ENCODE peak calls at places on chromosome 7, in nine cellular contexts. One of them, this sample, is unnamed.

GRCh38 chr7:368651-369475 is 78.9 kb downstream of the FOXL3 start:
- DNase-seq in BJ: no peak
- DNase-seq in lung: no peak
- DNase-seq in fibroblast of mammary gland: no peak
- DNase-seq in cardiac muscle cell: no peak
- DNase-seq in PC-3: no peak
- DNase-seq in heart left ventricle: no peak
- DNase-seq in IMR-90: no peak
- DNase-seq in AG10803: no peak
- DNase-seq in this sample: peak

GRCh38 chr7:6564091-6564770 is 13.0 kb upstream of the GRID2IP start:
- DNase-seq in BJ: no peak
- DNase-seq in lung: no peak
- DNase-seq in fibroblast of mammary gland: no peak
- DNase-seq in cardiac muscle cell: no peak
- DNase-seq in PC-3: no peak
- DNase-seq in heart left ventricle: no peak
- DNase-seq in IMR-90: no peak
- DNase-seq in AG10803: no peak
- DNase-seq in this sample: no peak

GRCh38 chr7:135745702-135746312 is 2.8 kb downstream of the FAM180A start:
- DNase-seq in BJ: peak
- DNase-seq in lung: no peak
- DNase-seq in fibroblast of mammary gland: peak
- DNase-seq in cardiac muscle cell: no peak
- DNase-seq in PC-3: peak
- DNase-seq in heart left ventricle: peak
- DNase-seq in IMR-90: peak
- DNase-seq in AG10803: peak
- DNase-seq in this sample: peak

GRCh38 chr7:70599446-70600190 is 532.3 kb upstream of the GALNT17 start:
- DNase-seq in BJ: no peak
- DNase-seq in lung: no peak
- DNase-seq in fibroblast of mammary gland: no peak
- DNase-seq in cardiac muscle cell: no peak
- DNase-seq in PC-3: no peak
- DNase-seq in heart left ventricle: no peak
- DNase-seq in IMR-90: no peak
- DNase-seq in AG10803: peak
- DNase-seq in this sample: peak

GRCh38 chr7:74452748-74453320 is 872 bp upstream of the GTF2IRD1 start:
- DNase-seq in BJ: no peak
- DNase-seq in lung: no peak
- DNase-seq in fibroblast of mammary gland: peak
- DNase-seq in cardiac muscle cell: no peak
- DNase-seq in PC-3: no peak
- DNase-seq in heart left ventricle: no peak
- DNase-seq in IMR-90: no peak
- DNase-seq in AG10803: peak
- DNase-seq in this sample: peak

GRCh38 chr7:31860925-31861324 is 173.9 kb downstream of the PPP1R17 start:
- DNase-seq in BJ: no peak
- DNase-seq in lung: no peak
- DNase-seq in fibroblast of mammary gland: no peak
- DNase-seq in cardiac muscle cell: no peak
- DNase-seq in PC-3: peak
- DNase-seq in heart left ventricle: no peak
- DNase-seq in IMR-90: peak
- DNase-seq in AG10803: no peak
- DNase-seq in this sample: no peak

GRCh38 chr7:73703985-73704639 is 15.4 kb downstream of the STX1A start:
- DNase-seq in BJ: no peak
- DNase-seq in lung: peak
- DNase-seq in fibroblast of mammary gland: peak
- DNase-seq in cardiac muscle cell: peak
- DNase-seq in PC-3: no peak
- DNase-seq in heart left ventricle: no peak
- DNase-seq in IMR-90: peak
- DNase-seq in AG10803: no peak
- DNase-seq in this sample: peak

GRCh38 chr7:18038391-18038790 is 10.7 kb upstream of the PRPS1L1 start:
- DNase-seq in BJ: no peak
- DNase-seq in lung: no peak
- DNase-seq in fibroblast of mammary gland: no peak
- DNase-seq in cardiac muscle cell: no peak
- DNase-seq in PC-3: no peak
- DNase-seq in heart left ventricle: no peak
- DNase-seq in IMR-90: no peak
- DNase-seq in AG10803: no peak
- DNase-seq in this sample: no peak

GRCh38 chr7:84722734-84723133 is 464.1 kb downstream of the SEMA3D start:
- DNase-seq in BJ: no peak
- DNase-seq in lung: no peak
- DNase-seq in fibroblast of mammary gland: no peak
- DNase-seq in cardiac muscle cell: no peak
- DNase-seq in PC-3: no peak
- DNase-seq in heart left ventricle: no peak
- DNase-seq in IMR-90: no peak
- DNase-seq in AG10803: no peak
- DNase-seq in this sample: no peak

GRCh38 chr7:91565499-91566331 is 301.5 kb downstream of the FZD1 start:
- DNase-seq in BJ: no peak
- DNase-seq in lung: no peak
- DNase-seq in fibroblast of mammary gland: peak
- DNase-seq in cardiac muscle cell: no peak
- DNase-seq in PC-3: no peak
- DNase-seq in heart left ventricle: no peak
- DNase-seq in IMR-90: no peak
- DNase-seq in AG10803: peak
- DNase-seq in this sample: peak

GRCh38 chr7:32204361-32205018 is 134.3 kb upstream of the PDE1C start:
- DNase-seq in BJ: peak
- DNase-seq in lung: peak
- DNase-seq in fibroblast of mammary gland: peak
- DNase-seq in cardiac muscle cell: peak
- DNase-seq in PC-3: peak
- DNase-seq in heart left ventricle: peak
- DNase-seq in IMR-90: peak
- DNase-seq in AG10803: peak
- DNase-seq in this sample: peak

GRCh38 chr7:20330176-20330796 is 414 bp upstream of the ITGB8 start:
- DNase-seq in BJ: peak
- DNase-seq in lung: peak
- DNase-seq in fibroblast of mammary gland: peak
- DNase-seq in cardiac muscle cell: peak
- DNase-seq in PC-3: peak
- DNase-seq in heart left ventricle: peak
- DNase-seq in IMR-90: peak
- DNase-seq in AG10803: peak
- DNase-seq in this sample: peak

GRCh38 chr7:71016387-71016786 is 115.6 kb upstream of the GALNT17 start:
- DNase-seq in BJ: no peak
- DNase-seq in lung: no peak
- DNase-seq in fibroblast of mammary gland: no peak
- DNase-seq in cardiac muscle cell: no peak
- DNase-seq in PC-3: no peak
- DNase-seq in heart left ventricle: no peak
- DNase-seq in IMR-90: no peak
- DNase-seq in AG10803: peak
- DNase-seq in this sample: no peak

GRCh38 chr7:71633571-71634008 is 501.6 kb downstream of the GALNT17 start:
- DNase-seq in BJ: no peak
- DNase-seq in lung: no peak
- DNase-seq in fibroblast of mammary gland: peak
- DNase-seq in cardiac muscle cell: peak
- DNase-seq in PC-3: peak
- DNase-seq in heart left ventricle: no peak
- DNase-seq in IMR-90: peak
- DNase-seq in AG10803: peak
- DNase-seq in this sample: peak

GRCh38 chr7:121343302-121343701 is 14.5 kb downstream of the WNT16 start:
- DNase-seq in BJ: no peak
- DNase-seq in lung: no peak
- DNase-seq in fibroblast of mammary gland: peak
- DNase-seq in cardiac muscle cell: no peak
- DNase-seq in PC-3: no peak
- DNase-seq in heart left ventricle: no peak
- DNase-seq in IMR-90: peak
- DNase-seq in AG10803: no peak
- DNase-seq in this sample: no peak

GRCh38 chr7:42617071-42617705 is 294.7 kb downstream of the C7orf25 start:
- DNase-seq in BJ: no peak
- DNase-seq in lung: no peak
- DNase-seq in fibroblast of mammary gland: no peak
- DNase-seq in cardiac muscle cell: no peak
- DNase-seq in PC-3: no peak
- DNase-seq in heart left ventricle: peak
- DNase-seq in IMR-90: no peak
- DNase-seq in AG10803: no peak
- DNase-seq in this sample: no peak
- TF ChIP-seq CTCF in BJ: no peak
- TF ChIP-seq CTCF in lung: no peak
- TF ChIP-seq CTCF in fibroblast of mammary gland: no peak
- TF ChIP-seq CTCF in cardiac muscle cell: no peak
- TF ChIP-seq CTCF in PC-3: no peak
- TF ChIP-seq CTCF in heart left ventricle: no peak
- TF ChIP-seq CTCF in IMR-90: no peak
- TF ChIP-seq CTCF in AG10803: no peak
- TF ChIP-seq CTCF in this sample: no peak

GRCh38 chr7:105477908-105478307 is 44.2 kb downstream of the PUS7 start:
- DNase-seq in BJ: no peak
- DNase-seq in lung: no peak
- DNase-seq in fibroblast of mammary gland: no peak
- DNase-seq in cardiac muscle cell: no peak
- DNase-seq in PC-3: no peak
- DNase-seq in heart left ventricle: no peak
- DNase-seq in IMR-90: no peak
- DNase-seq in AG10803: no peak
- DNase-seq in this sample: no peak

GRCh38 chr7:105478606-105479005 is 43.5 kb downstream of the PUS7 start:
- DNase-seq in BJ: no peak
- DNase-seq in lung: no peak
- DNase-seq in fibroblast of mammary gland: no peak
- DNase-seq in cardiac muscle cell: no peak
- DNase-seq in PC-3: no peak
- DNase-seq in heart left ventricle: no peak
- DNase-seq in IMR-90: no peak
- DNase-seq in AG10803: no peak
- DNase-seq in this sample: no peak

DNA sequence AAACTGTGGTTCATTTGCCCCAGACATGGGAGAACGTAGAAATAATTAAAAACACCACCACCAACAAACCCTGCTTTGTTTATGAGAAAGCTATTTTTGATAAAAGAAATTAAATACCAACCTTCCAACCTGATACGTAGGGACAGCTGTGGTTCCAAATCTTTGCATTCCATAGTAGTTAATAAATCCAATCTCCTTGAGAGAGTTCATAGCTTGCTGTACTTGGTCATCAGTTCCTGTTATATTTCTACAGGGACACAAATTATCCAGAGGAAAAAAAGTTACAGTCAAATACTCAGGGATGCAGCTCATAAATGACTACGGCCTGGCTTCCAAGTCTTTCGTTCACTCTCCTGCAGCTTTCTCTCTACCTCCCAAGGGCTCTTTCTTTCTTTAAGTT is 41.1 kb downstream of the PUS7 start:
- DNase-seq in BJ: peak
- DNase-seq in lung: no peak
- DNase-seq in fibroblast of mammary gland: no peak
- DNase-seq in cardiac muscle cell: no peak
- DNase-seq in PC-3: no peak
- DNase-seq in heart left ventricle: no peak
- DNase-seq in IMR-90: peak
- DNase-seq in AG10803: peak
- DNase-seq in this sample: no peak
- H3K4me3 ChIP-seq in BJ: no peak
- H3K4me3 ChIP-seq in lung: no peak
- H3K4me3 ChIP-seq in fibroblast of mammary gland: no peak
- H3K4me3 ChIP-seq in cardiac muscle cell: no peak
- H3K4me3 ChIP-seq in PC-3: no peak
- H3K4me3 ChIP-seq in heart left ventricle: no peak
- H3K4me3 ChIP-seq in IMR-90: no peak
- H3K4me3 ChIP-seq in AG10803: no peak
- H3K4me3 ChIP-seq in this sample: no peak

GRCh38 chr7:68425377-68425776 is 1172.9 kb upstream of the AUTS2 start:
- DNase-seq in BJ: no peak
- DNase-seq in lung: no peak
- DNase-seq in fibroblast of mammary gland: no peak
- DNase-seq in cardiac muscle cell: no peak
- DNase-seq in PC-3: no peak
- DNase-seq in heart left ventricle: no peak
- DNase-seq in IMR-90: no peak
- DNase-seq in AG10803: peak
- DNase-seq in this sample: no peak
- TF ChIP-seq CTCF in BJ: no peak
- TF ChIP-seq CTCF in lung: no peak
- TF ChIP-seq CTCF in fibroblast of mammary gland: no peak
- TF ChIP-seq CTCF in cardiac muscle cell: peak
- TF ChIP-seq CTCF in PC-3: no peak
- TF ChIP-seq CTCF in heart left ventricle: no peak
- TF ChIP-seq CTCF in IMR-90: no peak
- TF ChIP-seq CTCF in AG10803: peak
- TF ChIP-seq CTCF in this sample: no peak

DNA sequence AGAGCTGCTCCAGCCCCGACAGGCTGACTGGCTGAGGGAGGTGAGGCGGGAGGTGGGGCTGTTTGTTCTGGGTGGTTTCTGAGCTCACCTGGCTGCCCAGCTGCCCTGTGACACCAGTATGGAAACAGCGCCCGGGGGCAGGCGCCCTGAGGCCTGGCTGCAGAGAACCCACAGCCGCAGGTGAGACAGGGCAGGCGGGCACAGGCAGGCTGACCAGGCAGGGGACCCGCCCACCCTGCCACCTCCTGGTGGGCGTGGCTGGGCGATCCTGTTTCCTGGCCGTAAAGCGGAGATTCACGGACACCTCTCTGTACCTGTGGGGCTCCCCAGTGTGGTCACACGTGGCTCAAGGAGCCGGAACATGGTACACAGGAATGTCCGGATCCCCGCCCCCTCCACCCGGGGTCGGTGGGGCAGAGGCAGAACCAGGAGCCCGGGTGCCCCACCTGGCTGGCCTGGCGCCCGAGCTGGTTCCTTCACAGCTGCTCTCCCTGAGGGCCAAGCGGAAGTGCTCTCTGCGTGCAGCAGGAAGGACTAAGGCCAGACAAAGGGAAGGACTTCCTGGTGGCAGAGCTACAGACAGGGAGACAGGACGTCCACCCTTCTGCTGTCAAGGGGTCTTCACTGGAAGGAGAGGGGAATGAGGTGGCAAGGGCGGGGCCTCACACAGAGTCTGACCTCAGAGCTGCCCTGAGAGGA is 3.9 kb downstream of the MICALL2 start:
- DNase-seq in BJ: no peak
- DNase-seq in lung: peak
- DNase-seq in fibroblast of mammary gland: no peak
- DNase-seq in cardiac muscle cell: no peak
- DNase-seq in PC-3: peak
- DNase-seq in heart left ventricle: no peak
- DNase-seq in IMR-90: no peak
- DNase-seq in AG10803: no peak
- DNase-seq in this sample: peak
- H3K4me3 ChIP-seq in BJ: no peak
- H3K4me3 ChIP-seq in lung: no peak
- H3K4me3 ChIP-seq in fibroblast of mammary gland: no peak
- H3K4me3 ChIP-seq in cardiac muscle cell: no peak
- H3K4me3 ChIP-seq in PC-3: peak
- H3K4me3 ChIP-seq in heart left ventricle: peak
- H3K4me3 ChIP-seq in IMR-90: no peak
- H3K4me3 ChIP-seq in AG10803: no peak
- H3K4me3 ChIP-seq in this sample: peak

GRCh38 chr7:157299613-157300405 is 37.0 kb upstream of the DNAJB6 start:
- DNase-seq in BJ: no peak
- DNase-seq in lung: no peak
- DNase-seq in fibroblast of mammary gland: peak
- DNase-seq in cardiac muscle cell: no peak
- DNase-seq in PC-3: peak
- DNase-seq in heart left ventricle: no peak
- DNase-seq in IMR-90: no peak
- DNase-seq in AG10803: peak
- DNase-seq in this sample: peak
- TF ChIP-seq CTCF in BJ: no peak
- TF ChIP-seq CTCF in lung: no peak
- TF ChIP-seq CTCF in fibroblast of mammary gland: peak
- TF ChIP-seq CTCF in cardiac muscle cell: peak
- TF ChIP-seq CTCF in PC-3: peak
- TF ChIP-seq CTCF in heart left ventricle: no peak
- TF ChIP-seq CTCF in IMR-90: no peak
- TF ChIP-seq CTCF in AG10803: peak
- TF ChIP-seq CTCF in this sample: no peak